ENCODE peak calls at places on chromosomes 6 and 20, in eight cellular contexts. J is H1, S is endothelial cell of umbilical vein, Y is GM12878, K is K562, W is A549, G is HCT116, T is HepG2. O is an unnamed sample.

GRCh38 chr20:3661060-3661820 is 2.0 kb downstream of the GFRA4 start:
- DNase-seq in K (no peak), J (no peak), T (no peak), S (no peak), G (no peak), W (no peak), Y (no peak), O (no peak)

GRCh38 chr6:33414592-33415271 is 3.2 kb downstream of the CUTA start:
- DNase-seq in G (no peak), J (peak; percentile 52), W (no peak), T (no peak), K (peak; percentile 50), Y (no peak), S (no peak), O (peak; percentile 53)

GRCh38 chr6:38391206-38391908 is 248.4 kb downstream of the BTBD9 start:
- DNase-seq in S (peak; percentile 58), T (no peak), G (peak; percentile 13), J (no peak), W (no peak), K (no peak), Y (no peak), O (no peak)

GRCh38 chr6:169702640-169703246 is 817 bp downstream of the C6orf120 start:
- DNase-seq in J (no peak), K (no peak), T (peak; percentile 36), G (no peak), S (no peak), W (no peak), Y (no peak), O (peak; percentile 76)

GRCh38 chr6:72219536-72219935 is 333.2 kb downstream of the RIMS1 start:
- DNase-seq in G (no peak), T (no peak), Y (no peak), W (no peak), K (no peak), J (no peak), S (no peak), O (no peak)

GRCh38 chr6:8839626-8840025 is 404.3 kb upstream of the SLC35B3 start:
- DNase-seq in S (no peak), Y (no peak), G (no peak), J (no peak), W (no peak), K (no peak), T (no peak), O (no peak)

GRCh38 chr6:144264270-144265060 is 20.7 kb upstream of the UTRN start:
- DNase-seq in K (no peak), J (no peak), Y (no peak), W (peak; percentile 64), S (peak; percentile 88), G (peak; percentile 71), T (peak; percentile 87), O (no peak)

GRCh38 chr6:73258721-73259120 is 4.3 kb downstream of the KHDC1 start:
- DNase-seq in G (no peak), K (no peak), Y (no peak), T (no peak), W (no peak), J (no peak), S (no peak), O (peak; percentile 19)

GRCh38 chr6:138973481-138974140 is 14.4 kb downstream of the REPS1 start:
- DNase-seq in G (no peak), S (peak; percentile 56), T (no peak), J (no peak), W (no peak), K (no peak), Y (no peak), O (no peak)

GRCh38 chr6:167742719-167743303 is 83.9 kb upstream of the AFDN start:
- DNase-seq in W (no peak), J (no peak), K (no peak), T (peak; percentile 97), S (no peak), Y (no peak), G (peak; percentile 0), O (no peak)

GRCh38 chr20:40637176-40637575 is 51.9 kb downstream of the MAFB start:
- DNase-seq in Y (no peak), S (no peak), T (no peak), J (no peak), K (no peak), G (no peak), W (no peak), O (no peak)

GRCh38 chr20:40638414-40638813 is 50.6 kb downstream of the MAFB start:
- DNase-seq in K (no peak), Y (no peak), S (no peak), W (no peak), T (no peak), J (peak; percentile 14), G (no peak), O (no peak)

GRCh38 chr20:40640667-40641066 is 48.4 kb downstream of the MAFB start:
- DNase-seq in G (no peak), Y (no peak), T (no peak), S (no peak), J (no peak), K (no peak), W (no peak), O (no peak)

GRCh38 chr20:40639956-40640355 is 49.1 kb downstream of the MAFB start:
- DNase-seq in K (no peak), J (peak; percentile 26), G (no peak), T (no peak), Y (no peak), W (no peak), S (no peak), O (no peak)

GRCh38 chr20:40639132-40639531 is 49.9 kb downstream of the MAFB start:
- DNase-seq in Y (no peak), S (no peak), W (no peak), T (no peak), J (no peak), K (no peak), G (no peak), O (no peak)
- TF ChIP-seq MAX in Y (no peak), S (no peak), W (no peak), T (no peak), J (no peak), K (no peak), G (no peak), O (no peak)

GRCh38 chr6:75206338-75207210 is 721 bp upstream of the COL12A1 start:
- DNase-seq in K (no peak), G (no peak), S (peak; percentile 47), T (no peak), Y (no peak), J (peak; percentile 66), W (no peak), O (no peak)

GRCh38 chr6:75204222-75204958 is 1.5 kb downstream of the COL12A1 start:
- DNase-seq in T (peak; percentile 40), K (peak; percentile 26), S (peak; percentile 90), G (peak; percentile 86), J (peak; percentile 75), W (peak; percentile 67), Y (no peak), O (peak; percentile 63)

GRCh38 chr6:75203721-75204120 is 2.1 kb downstream of the COL12A1 start:
- DNase-seq in Y (no peak), J (no peak), W (no peak), K (no peak), G (no peak), T (no peak), S (no peak), O (no peak)

GRCh38 chr6:75205776-75206334 is at the start of gene COL12A1:
- DNase-seq in S (peak; percentile 70), W (peak; percentile 55), G (peak; percentile 80), K (no peak), J (peak; percentile 86), T (no peak), Y (no peak), O (no peak)

DNA sequence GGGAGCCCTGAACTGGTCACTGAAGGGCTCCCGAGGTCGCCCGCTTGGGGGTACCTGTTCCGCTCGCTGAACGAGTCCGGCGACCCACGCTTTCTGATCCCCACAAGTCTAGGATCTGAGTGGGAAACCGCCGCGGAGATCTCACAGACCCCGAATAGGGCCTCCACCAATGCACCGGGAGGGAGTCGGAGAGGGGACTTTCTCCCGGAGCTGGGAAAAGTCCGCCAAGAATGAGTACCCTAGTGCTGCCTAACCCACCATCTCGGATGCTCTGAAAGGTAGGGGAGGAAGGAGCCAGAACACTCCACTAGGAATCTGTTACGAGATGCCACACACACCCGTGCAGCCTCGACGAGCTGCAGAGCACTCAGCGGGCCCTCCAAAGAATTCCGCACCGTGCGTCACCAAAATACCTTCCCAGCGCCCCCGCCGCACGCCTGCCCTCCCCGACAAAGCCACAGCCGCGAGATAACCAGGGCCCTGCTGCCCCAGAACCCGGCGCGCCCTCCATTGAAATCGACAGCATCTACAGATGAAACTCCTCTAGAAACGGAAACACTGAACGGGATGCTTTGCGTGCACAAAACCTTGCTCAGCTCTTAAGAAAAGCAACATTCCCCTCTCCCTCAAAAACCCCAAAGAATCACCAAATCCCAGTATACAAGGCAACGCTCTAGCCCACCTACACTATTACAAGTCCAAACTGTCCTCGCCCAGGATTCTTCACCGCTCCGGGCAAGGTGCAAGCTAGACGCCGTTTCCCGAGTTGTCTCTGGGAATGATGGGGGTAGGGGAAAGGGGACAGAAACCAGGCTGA is 686 bp downstream of the COL12A1 start:
- DNase-seq in J (peak; percentile 74), Y (no peak), K (no peak), S (peak; percentile 46), W (peak; percentile 22), G (no peak), T (no peak), O (no peak)
- TF ChIP-seq POLR2A in J (no peak), Y (no peak), K (no peak), S (no peak), W (no peak), G (no peak), T (no peak), O (no peak)

DNA sequence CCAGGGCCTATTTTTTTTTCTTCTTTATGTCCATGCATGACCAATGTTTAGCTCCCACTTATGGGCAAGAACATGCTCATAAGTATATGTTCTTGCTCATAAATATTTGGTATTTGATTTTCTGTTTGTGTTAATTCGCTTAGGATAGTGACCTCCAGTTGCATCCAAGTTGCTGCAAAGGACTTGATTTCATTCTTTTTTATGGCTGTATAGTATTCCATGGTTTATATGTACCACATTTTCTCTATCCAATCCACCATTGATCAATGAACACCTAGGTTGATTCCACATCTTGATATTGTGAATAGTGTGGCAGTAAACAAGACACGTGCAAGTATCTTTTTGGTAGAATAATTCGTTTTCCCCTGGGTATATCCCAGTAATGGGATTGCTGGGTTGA is 78.1 kb downstream of the RTN4IP1 start:
- DNase-seq in J (no peak), Y (no peak), T (no peak), G (no peak), S (no peak), K (no peak), W (no peak), O (no peak)
- TF ChIP-seq MAX in J (no peak), Y (no peak), T (no peak), G (no peak), S (no peak), K (no peak), W (no peak), O (no peak)

DNA sequence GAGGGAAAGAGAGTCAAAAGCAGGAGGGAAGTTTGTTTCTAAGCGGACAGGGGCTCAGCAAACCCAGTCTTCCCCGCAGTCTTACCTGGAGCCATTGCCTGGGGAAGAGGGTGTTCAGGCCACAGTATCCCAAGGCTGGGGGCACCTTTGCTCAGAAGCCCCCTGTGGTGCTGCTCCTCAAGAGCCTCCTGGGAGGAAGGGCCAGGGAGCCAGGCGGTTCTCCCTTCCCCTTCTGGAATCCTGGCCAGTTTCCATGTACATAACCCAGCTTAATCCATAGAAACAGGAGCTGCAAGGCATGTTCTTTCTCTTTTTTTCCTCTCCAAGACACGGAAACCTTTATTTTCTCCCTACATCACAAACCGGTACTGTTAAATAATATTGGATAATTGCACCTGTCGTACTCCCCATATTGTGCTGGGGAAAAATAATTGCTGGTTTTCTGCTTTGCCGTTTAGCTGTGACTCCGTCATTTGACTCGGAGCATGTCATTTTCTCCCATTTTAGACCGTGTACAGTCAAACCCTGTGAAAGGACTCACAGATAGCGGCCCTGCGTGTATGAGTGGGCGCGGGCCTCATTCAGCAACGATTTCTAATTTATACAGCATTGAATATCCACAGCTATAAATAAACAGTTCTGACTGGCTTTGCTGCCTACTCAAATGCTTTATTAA is 67.5 kb downstream of the ADTRP start:
- DNase-seq in Y (no peak), W (no peak), T (no peak), J (no peak), G (no peak), K (no peak), S (no peak), O (no peak)
- TF ChIP-seq POLR2A in Y (no peak), W (no peak), T (no peak), J (no peak), G (no peak), K (no peak), S (no peak), O (no peak)

O was measured in NB4.